ENCODE peak calls at places on chromosomes 5 and 9, in four cellular contexts. V is cardiac muscle cell, X is thyroid gland, A is lung. Z is an unnamed sample.

GRCh38 chr5:33736510-33736909 is 155.3 kb downstream of the ADAMTS12 start:
- DNase-seq in V (peak; percentile 76), X (no peak), A (no peak), Z (no peak)

GRCh38 chr9:121688149-121688680 is 36.8 kb downstream of the DAB2IP start:
- DNase-seq in V (no peak), X (no peak), A (no peak), Z (no peak)

GRCh38 chr5:130045334-130045733 is 141.1 kb downstream of the CHSY3 start:
- DNase-seq in V (no peak), X (no peak), A (no peak), Z (no peak)

GRCh38 chr5:143128412-143129071 is 274.9 kb downstream of the NR3C1 start:
- DNase-seq in V (no peak), X (no peak), A (no peak), Z (no peak)

GRCh38 chr9:33106827-33107621 is 30.6 kb upstream of the SMU1 start:
- DNase-seq in V (peak; percentile 95), X (peak; percentile 51), A (no peak), Z (peak; percentile 24)

GRCh38 chr9:123399803-123400378 is 43.9 kb downstream of the CRB2 start:
- DNase-seq in V (peak; percentile 13), X (peak; percentile 35), A (no peak), Z (peak; percentile 55)

GRCh38 chr9:112033237-112034215 is 136.9 kb downstream of the UGCG start:
- DNase-seq in V (no peak), X (no peak), A (no peak), Z (no peak)

GRCh38 chr5:76983468-76983867 is 30.6 kb downstream of the CRHBP start:
- DNase-seq in V (peak; percentile 64), X (no peak), A (no peak), Z (no peak)

GRCh38 chr5:159657766-159658165 is 258.5 kb upstream of the ADRA1B start:
- DNase-seq in V (peak; percentile 31), X (no peak), A (no peak), Z (no peak)

GRCh38 chr9:116318463-116319271 is 165.1 kb downstream of the PAPPA start:
- DNase-seq in V (peak; percentile 86), X (no peak), A (no peak), Z (no peak)

GRCh38 chr9:137793196-137793841 is 84.3 kb upstream of the CACNA1B start:
- DNase-seq in V (no peak), X (no peak), A (no peak), Z (no peak)

GRCh38 chr9:68779558-68780376 is 74.7 kb downstream of the PIP5K1B start:
- DNase-seq in V (peak; percentile 97), X (peak; percentile 94), A (peak; percentile 94), Z (peak; percentile 96)
- TF ChIP-seq CTCF in V (peak; percentile 32), X (no peak), A (peak; percentile 11), Z (peak; percentile 37)

GRCh38 chr5:116361171-116361967 is 213.3 kb downstream of the SEMA6A start:
- DNase-seq in V (peak; percentile 55), X (peak; percentile 76), A (no peak), Z (peak; percentile 83)
- H3K4me3 ChIP-seq in V (peak overlapping the region; percentile 22), X (no peak overlapping the region), A (no peak overlapping the region), Z (peak overlapping the region; percentile 65)

GRCh38 chr5:56337715-56338319 is 104.7 kb upstream of the ANKRD55 start:
- DNase-seq in V (no peak), X (no peak), A (no peak), Z (no peak)
- H3K9me3 ChIP-seq in V (no peaks in the 10 kb centered on the region), X (no peaks in the 10 kb centered on the region), A (peaks cover 6% of the 10 kb centered on the region), Z (no peaks in the 10 kb centered on the region)

DNA sequence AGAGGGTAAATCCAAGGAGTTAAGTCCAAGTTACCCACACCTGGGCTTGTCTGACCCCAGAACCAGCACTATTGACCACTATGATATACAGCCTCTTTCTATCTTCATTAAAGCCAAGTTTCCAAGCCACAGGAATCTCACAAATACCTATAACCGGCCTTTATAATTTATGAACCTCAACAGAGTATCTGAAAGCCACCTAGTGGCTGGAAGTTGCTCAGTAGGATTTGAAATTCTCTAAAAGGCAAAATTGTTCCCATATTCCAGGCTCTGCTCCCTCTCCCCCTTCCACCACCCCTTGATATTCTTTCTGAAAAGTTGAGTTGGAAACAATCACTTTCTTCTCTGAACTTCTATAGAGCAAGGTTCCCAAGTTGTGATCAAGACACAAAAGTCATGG is 106.4 kb upstream of the GPR151 start:
- DNase-seq in V (no peak), X (no peak), A (no peak), Z (no peak)
- TF ChIP-seq CTCF in V (peak; percentile 22), X (no peak), A (no peak), Z (peak; percentile 63)

GRCh38 chr5:36155291-36155690 is 3.4 kb downstream of the SKP2 start:
- DNase-seq in V (no peak), X (no peak), A (no peak), Z (no peak)

GRCh38 chr5:36151434-36152323 is at the start of the genes LMBRD2 and SKP2:
- DNase-seq in V (peak; percentile 99), X (peak; percentile 98), A (peak; percentile 99), Z (peak; percentile 99)

GRCh38 chr5:36153727-36154126 is 1.8 kb downstream of the SKP2 start:
- DNase-seq in V (no peak), X (no peak), A (no peak), Z (no peak)

GRCh38 chr5:36152324-36153298 is 700 bp downstream of the SKP2 start:
- DNase-seq in V (peak; percentile 35), X (no peak), A (no peak), Z (no peak)

DNA sequence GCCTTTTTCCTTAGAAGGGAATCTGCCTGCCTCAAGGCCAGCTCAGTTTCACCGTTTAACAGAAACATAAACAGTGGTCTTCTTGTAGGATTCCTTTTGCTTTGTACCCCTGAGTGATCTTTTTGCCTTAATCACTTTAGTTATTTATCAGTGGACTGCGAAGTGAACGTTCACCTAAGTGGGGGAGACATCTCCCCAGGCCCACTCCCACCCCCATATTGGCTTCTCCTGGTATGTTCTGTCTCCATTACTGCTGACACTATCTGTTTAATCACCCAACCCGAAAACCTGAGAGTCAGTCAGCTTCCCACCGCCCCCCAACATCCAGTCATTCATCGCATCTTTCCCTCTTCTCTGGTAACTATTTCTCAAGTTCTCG is 1.4 kb downstream of the SKP2 start:
- DNase-seq in V (no peak), X (no peak), A (no peak), Z (no peak)
- H3K4me3 ChIP-seq in V (peak overlapping the region; percentile 84), X (no peak overlapping the region), A (no peak overlapping the region), Z (peak overlapping the region; percentile 96)

GRCh38 chr9:77021289-77021927 is 2.0 kb downstream of the FOXB2 start:
- DNase-seq in V (no peak), X (no peak), A (no peak), Z (no peak)
- H3K9me3 ChIP-seq in V (no peaks in the 10 kb centered on the region), X (no peaks in the 10 kb centered on the region), A (peaks cover 11% of the 10 kb centered on the region), Z (no peaks in the 10 kb centered on the region)

GRCh38 chr5:50320131-50320749 is 120.8 kb downstream of the EMB start:
- DNase-seq in V (no peak), X (no peak), A (no peak), Z (no peak)
- TF ChIP-seq CTCF in V (no peak), X (no peak), A (no peak), Z (no peak)

Z was measured in BE2C.